ENCODE peak calls at places on chromosome 1, in nine cellular contexts. F is PC-9; L is kidney; G is naive thymus-derived CD8-positive, alpha-beta T cell; I is iris pigment epithelial cell; J is H9; Z is fibroblast of pulmonary artery; N is heart left ventricle; E is NCI-H2029 treated with DMSO at 0.1 percent for 48 hours. X is an unnamed sample.

GRCh38 chr1:64514197-64514765 is 44.4 kb downstream of the CACHD1 start:
- DNase-seq in F (no peak), L (no peak), G (no peak), I (peak), J (no peak), Z (peak), N (no peak), E (no peak), X (no peak)

GRCh38 chr1:111052246-111052645 is 87.6 kb downstream of the DRAM2 start:
- DNase-seq in F (no peak), L (no peak), G (no peak), I (peak), J (no peak), Z (peak), N (no peak), E (no peak), X (no peak)

GRCh38 chr1:240766831-240767230 is 154.9 kb upstream of the GREM2 start:
- DNase-seq in F (peak), L (no peak), G (no peak), I (peak), J (no peak), Z (peak), N (no peak), E (no peak), X (no peak)

GRCh38 chr1:25848531-25848930 is 10.7 kb downstream of the AUNIP start:
- DNase-seq in F (no peak), L (no peak), G (no peak), I (peak), J (no peak), Z (no peak), N (no peak), E (no peak), X (no peak)

GRCh38 chr1:2533356-2533755 is 3.3 kb upstream of the HES5 start:
- DNase-seq in F (no peak), L (no peak), G (no peak), I (peak), J (no peak), Z (no peak), N (no peak), E (no peak), X (no peak)

GRCh38 chr1:91513160-91513559 is 12.5 kb downstream of the CDC7 start:
- DNase-seq in F (no peak), L (no peak), G (no peak), I (peak), J (no peak), Z (peak), N (no peak), E (no peak), X (no peak)

GRCh38 chr1:231959225-231959884 is 332.8 kb downstream of the DISC1 start:
- DNase-seq in F (no peak), L (no peak), G (no peak), I (no peak), J (no peak), Z (no peak), N (no peak), E (no peak), X (no peak)

GRCh38 chr1:70083519-70083918 is 121.9 kb downstream of the LRRC40 start:
- DNase-seq in F (no peak), L (no peak), G (no peak), I (no peak), J (no peak), Z (no peak), N (no peak), E (no peak), X (no peak)

GRCh38 chr1:150210741-150211140 is 25.2 kb downstream of the ANP32E start:
- DNase-seq in F (no peak), L (no peak), G (no peak), I (no peak), J (no peak), Z (no peak), N (no peak), E (no peak), X (no peak)

GRCh38 chr1:28560886-28561285 is 8.0 kb downstream of the TRNAU1AP start:
- DNase-seq in F (no peak), L (no peak), G (no peak), I (no peak), J (no peak), Z (no peak), N (no peak), E (no peak), X (no peak)